ENCODE peak calls at places on chromosomes 11 and 22, in six cellular contexts. C is activated B cell treated with CpG ODN at 0.5 μM for 24 hours; O is epithelial cell of prostate; Z is GM04504; A is EL; R is activated CD4-positive, alpha-beta T cell treated with anti-CD3 and anti-CD28 coated beads for 24 hours. X is an unnamed sample.

GRCh38 chr11:17719028-17719939 is at the start of gene MYOD1:
- DNase-seq in C (no peak), Z (no peak), O (no peak), A (peak; percentile 25), R (no peak), X (peak; percentile 86)

GRCh38 chr11:12121504-12121903 is 11.1 kb downstream of the MICAL2 start:
- DNase-seq in A (no peak), C (no peak), O (no peak), R (no peak), Z (no peak), X (no peak)

GRCh38 chr11:29272019-29272654 is 744.7 kb downstream of the KCNA4 start:
- DNase-seq in Z (no peak), A (peak; percentile 56), O (no peak), R (no peak), C (no peak), X (no peak)

GRCh38 chr11:104891135-104891534 is 7.1 kb downstream of the CASP12 start:
- DNase-seq in C (no peak), Z (peak; percentile 11), A (peak; percentile 72), O (no peak), R (no peak), X (no peak)

GRCh38 chr11:119126675-119127268 is 5.4 kb downstream of the HINFP start:
- DNase-seq in Z (no peak), C (no peak), R (no peak), O (no peak), A (no peak), X (no peak)

GRCh38 chr11:93236741-93237675 is 39.2 kb upstream of the SLC36A4 start:
- DNase-seq in C (no peak), Z (no peak), O (no peak), R (no peak), A (peak; percentile 37), X (peak; percentile 82)

GRCh38 chr11:67293090-67293489 is 4.0 kb downstream of the ANKRD13D start:
- DNase-seq in A (peak; percentile 72), O (peak; percentile 94), Z (no peak), R (no peak), C (no peak), X (no peak)

GRCh38 chr11:45936655-45937054 is 14.2 kb downstream of the LARGE2 start:
- DNase-seq in O (no peak), C (no peak), Z (no peak), R (no peak), A (no peak), X (no peak)

GRCh38 chr11:125193158-125193557 is 28.6 kb downstream of the PKNOX2 start:
- DNase-seq in Z (no peak), O (no peak), C (no peak), A (no peak), R (no peak), X (no peak)

GRCh38 chr11:2590131-2590950 is 109.5 kb downstream of the KCNQ1OT1 start:
- DNase-seq in R (no peak), Z (no peak), O (no peak), A (no peak), C (no peak), X (no peak)

GRCh38 chr11:64876835-64877341 is 1.5 kb downstream of the EHD1 start:
- DNase-seq in R (no peak), Z (peak; percentile 50), C (no peak), A (peak; percentile 89), O (no peak), X (no peak)

GRCh38 chr11:3609416-3610265 is 32.2 kb downstream of the ART5 start:
- DNase-seq in Z (peak; percentile 9), R (no peak), A (peak; percentile 57), C (no peak), O (no peak), X (peak; percentile 82)

GRCh38 chr22:22182990-22183264 is 61.7 kb upstream of the VPREB1 start:
- DNase-seq in C (no peak), A (no peak), Z (no peak), R (no peak), O (no peak), X (no peak)

GRCh38 chr11:1200611-1201191 is 22.2 kb upstream of the MUC5B start:
- DNase-seq in R (no peak), O (no peak), Z (no peak), A (no peak), C (no peak), X (no peak)

GRCh38 chr22:40463017-40463631 is 92.7 kb downstream of the SGSM3 start:
- DNase-seq in O (no peak), C (peak; percentile 24), Z (no peak), R (peak; percentile 22), A (no peak), X (no peak)

GRCh38 chr11:86740628-86741488 is 59.5 kb upstream of the PRSS23 start:
- DNase-seq in R (peak; percentile 2), O (peak; percentile 48), C (no peak), A (peak; percentile 98), Z (peak; percentile 88), X (peak; percentile 89)

GRCh38 chr22:44620129-44620840 is 81.7 kb upstream of the PRR5 start:
- DNase-seq in C (peak; percentile 32), A (peak; percentile 43), Z (no peak), O (no peak), R (peak; percentile 64), X (peak; percentile 91)

GRCh38 chr11:70201876-70202861 is 927 bp upstream of the FADD start:
- DNase-seq in R (no peak), Z (no peak), A (no peak), C (no peak), O (no peak), X (no peak)

GRCh38 chr11:58837707-58838388 is 6.7 kb downstream of the GLYATL2 start:
- DNase-seq in C (no peak), O (no peak), R (no peak), A (no peak), Z (no peak), X (no peak)

GRCh38 chr11:17564687-17565042 is 17.6 kb downstream of the OTOG start:
- DNase-seq in A (no peak), Z (no peak), O (no peak), C (no peak), R (no peak), X (peak; percentile 75)

GRCh38 chr11:85062626-85063025 is 564.5 kb downstream of the DLG2 start:
- DNase-seq in A (no peak), C (no peak), R (no peak), O (no peak), Z (no peak), X (no peak)

GRCh38 chr11:73889019-73889418 is 12.2 kb downstream of the PAAF1 start:
- DNase-seq in C (no peak), A (no peak), Z (no peak), R (no peak), O (no peak), X (no peak)

GRCh38 chr22:49010901-49011300 is 816.8 kb downstream of the BRD1 start:
- DNase-seq in A (no peak), Z (no peak), O (no peak), C (no peak), R (no peak), X (peak; percentile 28)

X was measured in endodermal cell.